ENCODE peak calls at places on chromosomes 3 and 15, in seven cellular contexts. O is HepG2, H is H1, K is IMR-90, S is A549, T is WTC11, C is K562. Q is an unnamed sample.

GRCh38 chr15:47685141-47685870 is 32.0 kb upstream of the SEMA6D start:
- DNase-seq in O (no peak), H (no peak), K (peak; percentile 25), S (no peak), T (no peak), C (no peak), Q (no peak)

GRCh38 chr3:146134348-146135117 is 26.5 kb downstream of the PLOD2 start:
- DNase-seq in O (peak; percentile 36), H (no peak), K (peak; percentile 20), S (no peak), T (no peak), C (no peak), Q (no peak)

GRCh38 chr3:155382396-155383042 is 89.0 kb upstream of the STRIT1 start:
- DNase-seq in O (peak; percentile 53), H (peak; percentile 87), K (peak; percentile 42), S (peak; percentile 75), T (peak; percentile 89), C (peak; percentile 72), Q (no peak)

GRCh38 chr15:29127506-29128430 is 141.9 kb downstream of the NSMCE3 start:
- DNase-seq in O (no peak), H (no peak), K (no peak), S (no peak), T (no peak), C (no peak), Q (no peak)

GRCh38 chr15:29018406-29018805 is 132.6 kb downstream of the APBA2 start:
- DNase-seq in O (no peak), H (peak; percentile 67), K (no peak), S (no peak), T (peak; percentile 68), C (no peak), Q (no peak)

GRCh38 chr3:188832961-188833615 is 338.7 kb upstream of the TPRG1 start:
- DNase-seq in O (no peak), H (no peak), K (no peak), S (no peak), T (no peak), C (no peak), Q (no peak)

GRCh38 chr15:65516997-65517865 is at the start of gene DPP8:
- DNase-seq in O (peak; percentile 88), H (peak; percentile 97), K (peak; percentile 94), S (peak; percentile 98), T (peak; percentile 96), C (peak; percentile 92), Q (peak; percentile 69)

GRCh38 chr15:66702770-66703539 is 919 bp downstream of the SMAD6 start:
- DNase-seq in O (no peak), H (peak; percentile 63), K (no peak), S (no peak), T (peak; percentile 34), C (no peak), Q (no peak)

GRCh38 chr3:15294914-15295313 is 37.5 kb downstream of the SH3BP5 start:
- DNase-seq in O (no peak), H (no peak), K (no peak), S (no peak), T (no peak), C (no peak), Q (no peak)

GRCh38 chr15:86664581-86664980 is 584.9 kb downstream of the AGBL1 start:
- DNase-seq in O (no peak), H (no peak), K (no peak), S (no peak), T (no peak), C (no peak), Q (no peak)

GRCh38 chr15:100186366-100186765 is 155.4 kb downstream of the ADAMTS17 start:
- DNase-seq in O (no peak), H (no peak), K (no peak), S (no peak), T (no peak), C (no peak), Q (no peak)

GRCh38 chr15:40958146-40958545 is 4.9 kb downstream of the CHAC1 start:
- DNase-seq in O (no peak), H (no peak), K (no peak), S (no peak), T (no peak), C (no peak), Q (no peak)

GRCh38 chr3:115363071-115363470 is 216.0 kb upstream of the ZBTB20 start:
- DNase-seq in O (no peak), H (no peak), K (peak; percentile 41), S (no peak), T (no peak), C (no peak), Q (no peak)

GRCh38 chr3:10709110-10709781 is 106.8 kb upstream of the SLC6A11 start:
- DNase-seq in O (no peak), H (no peak), K (no peak), S (peak; percentile 17), T (no peak), C (no peak), Q (no peak)

GRCh38 chr3:163328680-163329079 is 1749.6 kb downstream of the SI start:
- DNase-seq in O (no peak), H (peak; percentile 49), K (no peak), S (peak; percentile 8), T (peak; percentile 30), C (no peak), Q (no peak)

GRCh38 chr3:169472259-169472900 is 191.1 kb downstream of the MECOM start:
- DNase-seq in O (no peak), H (no peak), K (no peak), S (no peak), T (no peak), C (no peak), Q (no peak)

GRCh38 chr3:121649645-121650044 is 11.1 kb downstream of the HCLS1 start:
- DNase-seq in O (no peak), H (no peak), K (peak; percentile 22), S (no peak), T (no peak), C (no peak), Q (no peak)

GRCh38 chr3:139109271-139109670 is 64.6 kb upstream of the PRR23C start:
- DNase-seq in O (no peak), H (no peak), K (no peak), S (no peak), T (no peak), C (no peak), Q (no peak)

GRCh38 chr3:163368168-163368567 is 1710.1 kb downstream of the SI start:
- DNase-seq in O (no peak), H (no peak), K (no peak), S (peak; percentile 3), T (no peak), C (no peak), Q (no peak)

GRCh38 chr3:65951836-65952505 is 86.7 kb downstream of the MAGI1 start:
- DNase-seq in O (peak; percentile 74), H (no peak), K (peak; percentile 46), S (no peak), T (no peak), C (no peak), Q (no peak)

GRCh38 chr15:60223161-60223560 is 174.6 kb downstream of the ANXA2 start:
- DNase-seq in O (no peak), H (no peak), K (no peak), S (no peak), T (no peak), C (no peak), Q (no peak)

GRCh38 chr3:60268123-60268522 is 983.1 kb downstream of the FHIT start:
- DNase-seq in O (no peak), H (no peak), K (no peak), S (no peak), T (no peak), C (no peak), Q (no peak)

DNA sequence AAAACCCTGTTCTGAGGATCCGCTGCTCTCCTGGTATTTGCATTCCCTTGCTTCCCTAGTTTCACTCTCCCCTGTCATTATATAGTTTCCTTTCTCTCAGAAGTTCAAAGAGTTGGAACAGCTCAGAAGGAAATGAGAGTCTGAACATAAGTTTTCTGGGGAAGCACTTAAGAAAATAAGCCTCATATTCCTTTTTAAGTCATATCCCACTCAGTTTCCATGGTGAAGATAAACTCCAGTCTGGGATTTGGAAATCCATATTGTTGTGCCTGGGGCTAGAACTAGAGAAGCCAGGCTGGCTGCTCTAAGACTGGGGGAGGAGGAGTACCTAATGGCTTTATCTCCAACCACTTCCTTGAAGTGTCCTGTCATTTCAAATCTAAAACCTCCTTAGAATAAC is 134.2 kb upstream of the ALCAM start:
- DNase-seq in O (no peak), H (no peak), K (peak; percentile 9), S (no peak), T (no peak), C (no peak), Q (no peak)
- TF ChIP-seq USF2 in O (no peak), H (no peak), K (no peak), S (no peak), T (no peak), C (no peak), Q (no peak)

DNA sequence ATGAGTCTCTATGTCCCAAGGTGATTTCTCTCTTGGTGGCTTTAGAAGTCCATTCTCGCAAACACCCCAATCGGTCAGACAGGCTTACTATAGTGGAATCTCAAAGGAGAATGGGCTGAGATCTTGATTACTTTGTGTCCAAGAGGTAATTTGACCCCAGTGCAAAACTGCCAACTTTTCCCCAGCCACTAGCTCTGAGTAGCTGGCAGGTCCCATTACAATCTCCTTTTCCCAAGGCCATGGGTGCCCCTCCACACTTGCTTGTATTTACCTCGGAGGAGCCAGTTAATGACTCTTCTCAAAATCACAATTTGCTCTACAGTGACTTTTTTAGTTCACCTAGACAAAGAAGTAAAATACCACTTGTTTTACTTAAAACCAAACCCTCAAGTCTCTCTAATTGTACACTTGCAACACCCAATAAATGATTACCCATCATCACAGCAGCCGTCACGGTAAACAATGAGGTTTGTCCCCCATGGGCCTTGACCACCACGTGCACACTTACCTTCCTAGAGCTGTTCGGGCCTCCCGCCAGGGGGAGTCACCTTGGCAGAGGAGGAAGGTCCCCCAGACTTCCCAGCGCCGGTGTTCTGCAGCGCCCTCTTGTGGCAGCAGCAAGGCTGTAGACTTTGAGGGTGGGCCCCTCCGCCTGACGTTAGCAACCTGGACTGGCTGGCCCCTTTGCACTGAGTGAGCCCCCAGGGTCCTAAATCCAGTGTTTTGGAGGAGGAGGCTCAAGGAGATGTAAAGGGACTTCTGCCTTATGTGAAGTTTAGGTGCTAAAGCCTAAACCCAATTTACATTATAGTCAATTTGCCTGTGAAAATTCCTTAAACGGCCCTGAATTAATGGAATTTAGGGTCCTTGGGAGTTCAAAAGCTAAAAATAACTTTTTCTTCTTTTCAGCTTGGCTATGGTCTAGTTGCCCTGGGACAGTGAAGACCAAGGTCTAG is 18.7 kb upstream of the HDAC11 start:
- DNase-seq in O (peak; percentile 90), H (peak; percentile 97), K (peak; percentile 36), S (peak; percentile 84), T (peak; percentile 93), C (peak; percentile 90), Q (no peak)
- TF ChIP-seq USF2 in O (no peak), H (peak; percentile 56), K (no peak), S (peak; percentile 40), T (no peak), C (peak; percentile 34), Q (no peak)

GRCh38 chr3:191982481-191982880 is 521.5 kb downstream of the PYDC2 start:
- DNase-seq in O (no peak), H (no peak), K (no peak), S (no peak), T (no peak), C (no peak), Q (no peak)

GRCh38 chr3:191985691-191986090 is 524.7 kb downstream of the PYDC2 start:
- DNase-seq in O (no peak), H (no peak), K (no peak), S (no peak), T (no peak), C (no peak), Q (no peak)

GRCh38 chr3:191980443-191980842 is 519.5 kb downstream of the PYDC2 start:
- DNase-seq in O (no peak), H (no peak), K (no peak), S (no peak), T (no peak), C (no peak), Q (no peak)
- TF ChIP-seq USF2 in O (no peak), H (no peak), K (no peak), S (no peak), T (no peak), C (no peak), Q (no peak)

GRCh38 chr3:129558772-129559564 is 16.0 kb downstream of the H1-8 start:
- DNase-seq in O (peak; percentile 74), H (no peak), K (peak; percentile 74), S (peak; percentile 61), T (no peak), C (peak; percentile 32), Q (no peak)
- TF ChIP-seq USF2 in O (no peak), H (no peak), K (no peak), S (no peak), T (no peak), C (no peak), Q (no peak)

Q was measured in GM12878.